ENCODE peak calls at places on chromosomes 4 and X, in eight cellular contexts. U, D, N, Z, C, B, Q and F are unnamed samples.

GRCh38 chrX:149491812-149492211 is 13.3 kb downstream of the IDS start:
- DNase-seq in Z (no peak), D (no peak), B (no peak), Q (no peak), N (peak; percentile 11), U (no peak), C (no peak), F (no peak)

GRCh38 chr4:150573534-150573933 is 8.4 kb upstream of the MAB21L2 start:
- DNase-seq in C (no peak), Q (no peak), Z (peak; percentile 58), B (no peak), N (no peak), U (no peak), D (no peak), F (no peak)

GRCh38 chr4:53592686-53593641 is 1.7 kb upstream of the LNX1 start:
- DNase-seq in Z (no peak), B (no peak), D (no peak), C (no peak), Q (no peak), U (no peak), N (peak; percentile 82), F (peak; percentile 80)

GRCh38 chr4:3466691-3467600 is 3.8 kb downstream of the DOK7 start:
- DNase-seq in C (no peak), D (no peak), Z (no peak), U (no peak), B (no peak), N (no peak), Q (no peak), F (no peak)

GRCh38 chr4:46924789-46925188 is 15.7 kb upstream of the COX7B2 start:
- DNase-seq in Z (no peak), U (no peak), N (no peak), Q (no peak), C (no peak), B (no peak), D (no peak), F (no peak)

GRCh38 chr4:76233967-76234678 is 17.4 kb upstream of the FAM47E start:
- DNase-seq in Z (no peak), B (no peak), Q (no peak), N (peak; percentile 59), D (no peak), U (no peak), C (no peak), F (peak; percentile 32)

GRCh38 chr4:184331155-184331995 is 113.7 kb upstream of the ENPP6 start:
- DNase-seq in C (no peak), Z (peak; percentile 49), D (no peak), N (peak; percentile 73), B (no peak), Q (no peak), U (no peak), F (peak; percentile 57)

GRCh38 chrX:154136627-154137161 is 7.3 kb upstream of the OPN1LW start:
- DNase-seq in B (peak; percentile 3), C (no peak), Q (peak; percentile 74), N (peak; percentile 24), D (peak; percentile 54), Z (peak; percentile 30), U (peak; percentile 61), F (peak; percentile 87)

GRCh38 chrX:15745179-15745578 is 7.1 kb downstream of the CA5B start:
- DNase-seq in U (no peak), N (no peak), D (no peak), Z (peak; percentile 63), C (no peak), Q (no peak), B (no peak), F (no peak)

GRCh38 chrX:46912673-46913491 is 661 bp downstream of the JADE3 start:
- DNase-seq in U (peak; percentile 11), Z (peak; percentile 27), N (peak; percentile 33), D (peak; percentile 53), C (no peak), B (no peak), Q (peak; percentile 59), F (peak; percentile 77)

GRCh38 chr4:25863347-25863784 is 578 bp upstream of the SEL1L3 start:
- DNase-seq in C (no peak), Z (no peak), D (no peak), Q (no peak), B (no peak), N (peak; percentile 83), U (no peak), F (peak; percentile 71)

GRCh38 chr4:52942936-52943335 is 80.8 kb downstream of the RASL11B start:
- DNase-seq in Z (no peak), Q (no peak), C (no peak), B (no peak), D (no peak), U (no peak), N (no peak), F (no peak)

GRCh38 chrX:132266583-132267355 is 47.5 kb upstream of the RAP2C start:
- DNase-seq in U (no peak), B (peak; percentile 6), Z (peak; percentile 39), D (no peak), N (no peak), C (peak; percentile 2), Q (no peak), F (no peak)

GRCh38 chrX:129641941-129642340 is 12.8 kb downstream of the APLN start:
- DNase-seq in Q (no peak), Z (peak; percentile 27), D (no peak), N (no peak), B (no peak), C (no peak), U (no peak), F (no peak)

GRCh38 chrX:134255555-134255954 is 18.6 kb downstream of the CCDC160 start:
- DNase-seq in N (no peak), U (no peak), Q (no peak), B (no peak), D (no peak), C (no peak), Z (no peak), F (no peak)

GRCh38 chrX:7159132-7159861 is 11.3 kb upstream of the PUDP start:
- DNase-seq in Q (no peak), B (no peak), N (no peak), Z (peak; percentile 29), C (no peak), D (no peak), U (no peak), F (no peak)

GRCh38 chr4:1715002-1715761 is 3.1 kb upstream of the SLBP start:
- DNase-seq in U (no peak), B (no peak), N (no peak), Q (no peak), D (no peak), C (no peak), Z (no peak), F (no peak)

GRCh38 chr4:184514121-184514988 is 40.0 kb upstream of the IRF2 start:
- DNase-seq in U (no peak), C (peak; percentile 78), N (no peak), B (peak; percentile 67), Q (no peak), D (peak; percentile 68), Z (peak; percentile 89), F (peak; percentile 61)

GRCh38 chrX:37603938-37604409 is 32.5 kb downstream of the LANCL3 start:
- DNase-seq in Q (no peak), C (no peak), D (no peak), B (no peak), Z (no peak), U (no peak), N (no peak), F (no peak)